ENCODE peak calls at places on chromosome 6, in nine cellular contexts. One of them, this sample, is unnamed.

GRCh38 chr6:112207131-112207530 is 47.2 kb downstream of the LAMA4 start:
- DNase-seq in esophagus muscularis mucosa: no peak
- DNase-seq in adrenal gland: no peak
- DNase-seq in body of pancreas: no peak
- DNase-seq in esophagus squamous epithelium: no peak
- DNase-seq in heart left ventricle: no peak
- DNase-seq in stomach: no peak
- DNase-seq in HCT116: no peak
- DNase-seq in breast epithelium: no peak
- DNase-seq in this sample: no peak

GRCh38 chr6:1701668-1702353 is 92.1 kb downstream of the FOXC1 start:
- DNase-seq in esophagus muscularis mucosa: no peak
- DNase-seq in adrenal gland: no peak
- DNase-seq in body of pancreas: no peak
- DNase-seq in esophagus squamous epithelium: no peak
- DNase-seq in heart left ventricle: no peak
- DNase-seq in stomach: no peak
- DNase-seq in HCT116: no peak
- DNase-seq in breast epithelium: no peak
- DNase-seq in this sample: no peak

GRCh38 chr6:143337201-143337949 is 113.1 kb downstream of the ADAT2 start:
- DNase-seq in esophagus muscularis mucosa: no peak
- DNase-seq in adrenal gland: peak
- DNase-seq in body of pancreas: peak
- DNase-seq in esophagus squamous epithelium: no peak
- DNase-seq in heart left ventricle: peak
- DNase-seq in stomach: peak
- DNase-seq in HCT116: peak
- DNase-seq in breast epithelium: no peak
- DNase-seq in this sample: no peak

GRCh38 chr6:157075549-157076426 is 247.5 kb downstream of the TMEM242 start:
- DNase-seq in esophagus muscularis mucosa: no peak
- DNase-seq in adrenal gland: no peak
- DNase-seq in body of pancreas: no peak
- DNase-seq in esophagus squamous epithelium: no peak
- DNase-seq in heart left ventricle: no peak
- DNase-seq in stomach: no peak
- DNase-seq in HCT116: peak
- DNase-seq in breast epithelium: no peak
- DNase-seq in this sample: no peak

GRCh38 chr6:163376167-163376566 is 38.4 kb upstream of the QKI start:
- DNase-seq in esophagus muscularis mucosa: no peak
- DNase-seq in adrenal gland: no peak
- DNase-seq in body of pancreas: no peak
- DNase-seq in esophagus squamous epithelium: no peak
- DNase-seq in heart left ventricle: no peak
- DNase-seq in stomach: no peak
- DNase-seq in HCT116: no peak
- DNase-seq in breast epithelium: no peak
- DNase-seq in this sample: no peak

GRCh38 chr6:815348-815738 is 122.4 kb upstream of the EXOC2 start:
- DNase-seq in esophagus muscularis mucosa: no peak
- DNase-seq in adrenal gland: no peak
- DNase-seq in body of pancreas: no peak
- DNase-seq in esophagus squamous epithelium: no peak
- DNase-seq in heart left ventricle: no peak
- DNase-seq in stomach: no peak
- DNase-seq in HCT116: no peak
- DNase-seq in breast epithelium: no peak
- DNase-seq in this sample: no peak

GRCh38 chr6:126228001-126228791 is 111.7 kb upstream of the CENPW start:
- DNase-seq in esophagus muscularis mucosa: no peak
- DNase-seq in adrenal gland: no peak
- DNase-seq in body of pancreas: no peak
- DNase-seq in esophagus squamous epithelium: no peak
- DNase-seq in heart left ventricle: no peak
- DNase-seq in stomach: no peak
- DNase-seq in HCT116: no peak
- DNase-seq in breast epithelium: no peak
- DNase-seq in this sample: no peak

GRCh38 chr6:2979819-2980464 is 8.6 kb upstream of the SERPINB6 start:
- DNase-seq in esophagus muscularis mucosa: no peak
- DNase-seq in adrenal gland: peak
- DNase-seq in body of pancreas: no peak
- DNase-seq in esophagus squamous epithelium: no peak
- DNase-seq in heart left ventricle: no peak
- DNase-seq in stomach: no peak
- DNase-seq in HCT116: no peak
- DNase-seq in breast epithelium: peak
- DNase-seq in this sample: no peak

GRCh38 chr6:128233501-128233900 is 286.9 kb downstream of the PTPRK start:
- DNase-seq in esophagus muscularis mucosa: no peak
- DNase-seq in adrenal gland: no peak
- DNase-seq in body of pancreas: no peak
- DNase-seq in esophagus squamous epithelium: no peak
- DNase-seq in heart left ventricle: no peak
- DNase-seq in stomach: no peak
- DNase-seq in HCT116: no peak
- DNase-seq in breast epithelium: no peak
- DNase-seq in this sample: no peak

GRCh38 chr6:1296079-1296478 is 15.8 kb upstream of the FOXQ1 start:
- DNase-seq in esophagus muscularis mucosa: peak
- DNase-seq in adrenal gland: no peak
- DNase-seq in body of pancreas: no peak
- DNase-seq in esophagus squamous epithelium: no peak
- DNase-seq in heart left ventricle: no peak
- DNase-seq in stomach: no peak
- DNase-seq in HCT116: no peak
- DNase-seq in breast epithelium: no peak
- DNase-seq in this sample: no peak

GRCh38 chr6:47787620-47788497 is 6.0 kb downstream of the OPN5 start:
- DNase-seq in esophagus muscularis mucosa: no peak
- DNase-seq in adrenal gland: peak
- DNase-seq in body of pancreas: peak
- DNase-seq in esophagus squamous epithelium: no peak
- DNase-seq in heart left ventricle: peak
- DNase-seq in stomach: peak
- DNase-seq in HCT116: peak
- DNase-seq in breast epithelium: peak
- DNase-seq in this sample: peak

DNA sequence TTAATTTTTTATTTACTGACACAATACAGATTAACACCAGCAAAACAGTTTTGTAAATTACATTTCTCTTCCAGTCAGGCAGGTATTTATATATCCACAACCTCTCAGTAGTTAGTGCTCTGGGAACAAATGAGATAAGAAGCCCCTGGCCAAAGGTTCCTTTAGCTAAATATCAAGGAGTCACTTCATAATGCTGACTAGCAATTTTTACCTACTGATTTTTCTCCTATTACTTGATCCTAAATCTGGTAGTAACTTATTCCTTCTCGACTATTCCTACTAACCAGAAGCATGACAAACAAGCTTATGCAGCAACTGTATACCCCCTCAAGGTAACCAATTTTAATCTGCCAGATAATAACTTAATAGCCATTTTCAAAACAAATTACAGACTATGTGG is 46.3 kb downstream of the SEC63 start:
- DNase-seq in esophagus muscularis mucosa: no peak
- DNase-seq in adrenal gland: no peak
- DNase-seq in body of pancreas: no peak
- DNase-seq in esophagus squamous epithelium: no peak
- DNase-seq in heart left ventricle: no peak
- DNase-seq in stomach: no peak
- DNase-seq in HCT116: no peak
- DNase-seq in breast epithelium: no peak
- DNase-seq in this sample: no peak
- TF ChIP-seq POLR2A in esophagus muscularis mucosa: no peak
- TF ChIP-seq POLR2A in adrenal gland: no peak
- TF ChIP-seq POLR2A in body of pancreas: no peak
- TF ChIP-seq POLR2A in esophagus squamous epithelium: no peak
- TF ChIP-seq POLR2A in heart left ventricle: no peak
- TF ChIP-seq POLR2A in stomach: no peak
- TF ChIP-seq POLR2A in HCT116: no peak
- TF ChIP-seq POLR2A in breast epithelium: no peak
- TF ChIP-seq POLR2A in this sample: no peak

GRCh38 chr6:135606392-135606791 is 108.9 kb upstream of the AHI1 start:
- DNase-seq in esophagus muscularis mucosa: no peak
- DNase-seq in adrenal gland: no peak
- DNase-seq in body of pancreas: no peak
- DNase-seq in esophagus squamous epithelium: no peak
- DNase-seq in heart left ventricle: no peak
- DNase-seq in stomach: no peak
- DNase-seq in HCT116: no peak
- DNase-seq in breast epithelium: no peak
- DNase-seq in this sample: no peak
- TF ChIP-seq POLR2A in esophagus muscularis mucosa: no peak
- TF ChIP-seq POLR2A in adrenal gland: no peak
- TF ChIP-seq POLR2A in body of pancreas: no peak
- TF ChIP-seq POLR2A in esophagus squamous epithelium: no peak
- TF ChIP-seq POLR2A in heart left ventricle: no peak
- TF ChIP-seq POLR2A in stomach: no peak
- TF ChIP-seq POLR2A in HCT116: no peak
- TF ChIP-seq POLR2A in breast epithelium: no peak
- TF ChIP-seq POLR2A in this sample: no peak

DNA sequence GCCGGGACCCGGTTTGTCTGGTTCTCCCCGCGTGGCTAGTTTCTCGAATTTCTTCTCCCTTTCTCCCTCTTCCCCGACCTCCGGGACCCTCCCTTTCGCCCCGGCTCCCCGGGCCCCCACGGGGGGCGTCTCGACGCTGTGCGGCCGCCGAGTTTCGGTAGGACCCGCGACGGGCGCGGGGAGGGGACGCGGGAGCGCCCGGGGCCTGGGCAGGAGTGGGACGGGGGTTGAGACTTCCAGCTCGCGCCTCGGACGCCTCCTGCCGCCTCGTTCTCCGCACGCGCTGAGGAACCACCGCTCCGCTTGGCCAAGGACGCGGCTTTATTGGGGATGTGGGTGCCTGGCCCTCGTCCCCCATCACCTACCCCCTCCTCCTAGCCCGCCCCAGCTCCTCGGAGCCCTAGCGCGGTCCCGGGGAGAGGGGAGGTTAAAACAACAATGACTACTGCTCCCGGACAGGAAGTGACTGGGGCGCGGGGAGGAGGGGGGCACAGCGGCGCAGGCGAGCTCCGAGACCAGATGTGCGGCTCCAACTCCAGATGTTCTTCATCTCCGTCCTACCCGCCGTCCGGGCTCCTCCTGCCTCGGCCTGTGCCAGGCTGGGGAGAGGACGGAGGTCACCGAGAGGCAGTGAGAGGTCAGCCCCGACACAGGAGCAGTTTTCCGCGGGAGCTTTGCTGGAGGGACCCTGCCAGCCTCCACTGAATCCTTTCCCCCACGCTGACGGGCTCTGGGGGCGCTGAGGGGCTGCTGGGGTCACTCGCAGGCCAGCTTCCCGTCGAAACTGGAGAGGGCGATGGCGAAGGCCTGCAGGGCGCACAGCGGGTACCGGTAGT is 910 bp upstream of the TEAD3 start:
- DNase-seq in esophagus muscularis mucosa: no peak
- DNase-seq in adrenal gland: no peak
- DNase-seq in body of pancreas: peak
- DNase-seq in esophagus squamous epithelium: no peak
- DNase-seq in heart left ventricle: peak
- DNase-seq in stomach: peak
- DNase-seq in HCT116: no peak
- DNase-seq in breast epithelium: peak
- DNase-seq in this sample: peak
- TF ChIP-seq POLR2A in esophagus muscularis mucosa: no peak
- TF ChIP-seq POLR2A in adrenal gland: no peak
- TF ChIP-seq POLR2A in body of pancreas: no peak
- TF ChIP-seq POLR2A in esophagus squamous epithelium: no peak
- TF ChIP-seq POLR2A in heart left ventricle: peak
- TF ChIP-seq POLR2A in stomach: no peak
- TF ChIP-seq POLR2A in HCT116: no peak
- TF ChIP-seq POLR2A in breast epithelium: peak
- TF ChIP-seq POLR2A in this sample: no peak

GRCh38 chr6:121334299-121335104 is at the start of gene TBC1D32:
- DNase-seq in esophagus muscularis mucosa: peak
- DNase-seq in adrenal gland: peak
- DNase-seq in body of pancreas: peak
- DNase-seq in esophagus squamous epithelium: peak
- DNase-seq in heart left ventricle: peak
- DNase-seq in stomach: peak
- DNase-seq in HCT116: peak
- DNase-seq in breast epithelium: peak
- DNase-seq in this sample: peak
- TF ChIP-seq POLR2A in esophagus muscularis mucosa: no peak
- TF ChIP-seq POLR2A in adrenal gland: peak
- TF ChIP-seq POLR2A in body of pancreas: peak
- TF ChIP-seq POLR2A in esophagus squamous epithelium: no peak
- TF ChIP-seq POLR2A in heart left ventricle: peak
- TF ChIP-seq POLR2A in stomach: no peak
- TF ChIP-seq POLR2A in HCT116: no peak
- TF ChIP-seq POLR2A in breast epithelium: peak
- TF ChIP-seq POLR2A in this sample: peak

DNA sequence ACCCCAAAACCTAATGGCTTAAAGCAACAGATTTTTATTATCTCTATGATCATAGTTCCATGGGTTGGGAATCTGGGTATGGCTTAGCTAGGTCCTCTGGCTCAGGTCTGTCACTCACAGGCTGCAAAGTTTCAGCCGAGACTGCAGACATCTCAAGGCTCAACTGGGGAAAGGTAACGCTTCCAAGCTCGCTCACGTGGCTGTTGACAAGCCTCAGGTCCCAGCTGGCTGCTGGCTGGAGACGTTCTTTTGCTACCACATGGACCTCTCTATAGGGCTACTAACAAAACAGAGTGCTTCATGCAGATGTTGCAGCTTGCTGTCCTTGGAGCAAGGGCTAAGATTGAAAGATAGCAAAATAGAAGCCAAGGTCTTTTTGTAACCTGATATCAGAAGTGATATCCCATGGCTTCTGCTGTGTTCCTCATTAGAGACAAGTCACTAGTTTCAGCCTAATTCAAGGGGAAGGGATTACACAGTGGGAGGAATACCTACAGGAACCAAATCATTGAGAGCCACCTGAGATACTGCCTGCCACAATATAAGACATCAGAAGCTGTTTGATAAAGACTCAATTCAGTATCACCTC is 6.6 kb downstream of the HTR1E start:
- DNase-seq in esophagus muscularis mucosa: no peak
- DNase-seq in adrenal gland: no peak
- DNase-seq in body of pancreas: peak
- DNase-seq in esophagus squamous epithelium: no peak
- DNase-seq in heart left ventricle: no peak
- DNase-seq in stomach: peak
- DNase-seq in HCT116: no peak
- DNase-seq in breast epithelium: no peak
- DNase-seq in this sample: no peak
- TF ChIP-seq POLR2A in esophagus muscularis mucosa: no peak
- TF ChIP-seq POLR2A in adrenal gland: no peak
- TF ChIP-seq POLR2A in body of pancreas: no peak
- TF ChIP-seq POLR2A in esophagus squamous epithelium: no peak
- TF ChIP-seq POLR2A in heart left ventricle: no peak
- TF ChIP-seq POLR2A in stomach: no peak
- TF ChIP-seq POLR2A in HCT116: no peak
- TF ChIP-seq POLR2A in breast epithelium: no peak
- TF ChIP-seq POLR2A in this sample: no peak

This sample was measured in GM12891.